ENCODE peak calls at places on chromosomes 11 and 22, in four cellular contexts. One of them, this sample, is unnamed.

GRCh38 chr11:79939111-79939510 is 498.3 kb upstream of the TENM4 start:
- DNase-seq in H1: no peak
- DNase-seq in stimulated activated CD8-positive, alpha-beta memory T cell treated with anti-CD3 and anti-CD28 coated beads, Interleukin-15, amount 100 ng/mL, for 48 hours: no peak
- DNase-seq in neural progenitor cell: no peak
- DNase-seq in this sample: no peak

GRCh38 chr11:103586756-103587155 is 449.7 kb upstream of the DDI1 start:
- DNase-seq in H1: no peak
- DNase-seq in stimulated activated CD8-positive, alpha-beta memory T cell treated with anti-CD3 and anti-CD28 coated beads, Interleukin-15, amount 100 ng/mL, for 48 hours: no peak
- DNase-seq in neural progenitor cell: no peak
- DNase-seq in this sample: no peak

GRCh38 chr11:70483077-70483861 is 84.9 kb downstream of the CTTN start:
- DNase-seq in H1: no peak
- DNase-seq in stimulated activated CD8-positive, alpha-beta memory T cell treated with anti-CD3 and anti-CD28 coated beads, Interleukin-15, amount 100 ng/mL, for 48 hours: no peak
- DNase-seq in neural progenitor cell: no peak
- DNase-seq in this sample: no peak

GRCh38 chr11:62120001-62120400 is 3.8 kb upstream of the INCENP start:
- DNase-seq in H1: no peak
- DNase-seq in stimulated activated CD8-positive, alpha-beta memory T cell treated with anti-CD3 and anti-CD28 coated beads, Interleukin-15, amount 100 ng/mL, for 48 hours: no peak
- DNase-seq in neural progenitor cell: no peak
- DNase-seq in this sample: no peak

GRCh38 chr11:70570693-70571395 is 172.5 kb downstream of the CTTN start:
- DNase-seq in H1: no peak
- DNase-seq in stimulated activated CD8-positive, alpha-beta memory T cell treated with anti-CD3 and anti-CD28 coated beads, Interleukin-15, amount 100 ng/mL, for 48 hours: no peak
- DNase-seq in neural progenitor cell: no peak
- DNase-seq in this sample: no peak

GRCh38 chr22:50701428-50702154 is 29.0 kb downstream of the SHANK3 start:
- DNase-seq in H1: no peak
- DNase-seq in stimulated activated CD8-positive, alpha-beta memory T cell treated with anti-CD3 and anti-CD28 coated beads, Interleukin-15, amount 100 ng/mL, for 48 hours: no peak
- DNase-seq in neural progenitor cell: no peak
- DNase-seq in this sample: no peak

GRCh38 chr22:37208401-37209139 is 3.7 kb downstream of the SSTR3 start:
- DNase-seq in H1: no peak
- DNase-seq in stimulated activated CD8-positive, alpha-beta memory T cell treated with anti-CD3 and anti-CD28 coated beads, Interleukin-15, amount 100 ng/mL, for 48 hours: no peak
- DNase-seq in neural progenitor cell: no peak
- DNase-seq in this sample: no peak

GRCh38 chr11:134558916-134559616 is 147.0 kb upstream of the B3GAT1 start:
- DNase-seq in H1: no peak
- DNase-seq in stimulated activated CD8-positive, alpha-beta memory T cell treated with anti-CD3 and anti-CD28 coated beads, Interleukin-15, amount 100 ng/mL, for 48 hours: no peak
- DNase-seq in neural progenitor cell: no peak
- DNase-seq in this sample: no peak

GRCh38 chr11:36300651-36301050 is 4.6 kb downstream of the PRR5L start:
- DNase-seq in H1: no peak
- DNase-seq in stimulated activated CD8-positive, alpha-beta memory T cell treated with anti-CD3 and anti-CD28 coated beads, Interleukin-15, amount 100 ng/mL, for 48 hours: no peak
- DNase-seq in neural progenitor cell: no peak
- DNase-seq in this sample: no peak

GRCh38 chr11:1825039-1825740 is 9.6 kb upstream of the SYT8 start:
- DNase-seq in H1: peak; percentile 78
- DNase-seq in stimulated activated CD8-positive, alpha-beta memory T cell treated with anti-CD3 and anti-CD28 coated beads, Interleukin-15, amount 100 ng/mL, for 48 hours: no peak
- DNase-seq in neural progenitor cell: peak; percentile 96
- DNase-seq in this sample: no peak

GRCh38 chr22:18000441-18001039 is 23.8 kb downstream of the MICAL3 start:
- DNase-seq in H1: no peak
- DNase-seq in stimulated activated CD8-positive, alpha-beta memory T cell treated with anti-CD3 and anti-CD28 coated beads, Interleukin-15, amount 100 ng/mL, for 48 hours: no peak
- DNase-seq in neural progenitor cell: peak; percentile 63
- DNase-seq in this sample: no peak

GRCh38 chr22:20203142-20204099 is 52.6 kb upstream of the CCDC188 start:
- DNase-seq in H1: peak; percentile 38
- DNase-seq in stimulated activated CD8-positive, alpha-beta memory T cell treated with anti-CD3 and anti-CD28 coated beads, Interleukin-15, amount 100 ng/mL, for 48 hours: no peak
- DNase-seq in neural progenitor cell: peak; percentile 89
- DNase-seq in this sample: no peak

GRCh38 chr11:71937826-71938225 is 9.0 kb downstream of the RNF121 start:
- DNase-seq in H1: no peak
- DNase-seq in stimulated activated CD8-positive, alpha-beta memory T cell treated with anti-CD3 and anti-CD28 coated beads, Interleukin-15, amount 100 ng/mL, for 48 hours: no peak
- DNase-seq in neural progenitor cell: no peak
- DNase-seq in this sample: no peak

GRCh38 chr11:8833568-8834275 is 77.3 kb upstream of the AKIP1 start:
- DNase-seq in H1: no peak
- DNase-seq in stimulated activated CD8-positive, alpha-beta memory T cell treated with anti-CD3 and anti-CD28 coated beads, Interleukin-15, amount 100 ng/mL, for 48 hours: no peak
- DNase-seq in neural progenitor cell: no peak
- DNase-seq in this sample: no peak

GRCh38 chr11:32233928-32234327 is 143.1 kb downstream of the RCN1 start:
- DNase-seq in H1: no peak
- DNase-seq in stimulated activated CD8-positive, alpha-beta memory T cell treated with anti-CD3 and anti-CD28 coated beads, Interleukin-15, amount 100 ng/mL, for 48 hours: no peak
- DNase-seq in neural progenitor cell: no peak
- DNase-seq in this sample: no peak

GRCh38 chr11:110434952-110435779 is 5.4 kb downstream of the FDX1 start:
- DNase-seq in H1: no peak
- DNase-seq in stimulated activated CD8-positive, alpha-beta memory T cell treated with anti-CD3 and anti-CD28 coated beads, Interleukin-15, amount 100 ng/mL, for 48 hours: no peak
- DNase-seq in neural progenitor cell: no peak
- DNase-seq in this sample: no peak

GRCh38 chr11:27385245-27385644 is 22.2 kb upstream of the CCDC34 start:
- DNase-seq in H1: no peak
- DNase-seq in stimulated activated CD8-positive, alpha-beta memory T cell treated with anti-CD3 and anti-CD28 coated beads, Interleukin-15, amount 100 ng/mL, for 48 hours: no peak
- DNase-seq in neural progenitor cell: no peak
- DNase-seq in this sample: no peak

GRCh38 chr11:111604392-111605009 is 2.3 kb downstream of the SIK2 start:
- DNase-seq in H1: no peak
- DNase-seq in stimulated activated CD8-positive, alpha-beta memory T cell treated with anti-CD3 and anti-CD28 coated beads, Interleukin-15, amount 100 ng/mL, for 48 hours: no peak
- DNase-seq in neural progenitor cell: peak; percentile 79
- DNase-seq in this sample: peak; percentile 31

GRCh38 chr11:85951049-85951405 is 95.8 kb downstream of the CCDC83 start:
- DNase-seq in H1: no peak
- DNase-seq in stimulated activated CD8-positive, alpha-beta memory T cell treated with anti-CD3 and anti-CD28 coated beads, Interleukin-15, amount 100 ng/mL, for 48 hours: no peak
- DNase-seq in neural progenitor cell: no peak
- DNase-seq in this sample: no peak

GRCh38 chr11:65565624-65566453 is 4.4 kb upstream of the ZNRD2 start:
- DNase-seq in H1: no peak
- DNase-seq in stimulated activated CD8-positive, alpha-beta memory T cell treated with anti-CD3 and anti-CD28 coated beads, Interleukin-15, amount 100 ng/mL, for 48 hours: no peak
- DNase-seq in neural progenitor cell: no peak
- DNase-seq in this sample: no peak

GRCh38 chr11:36488096-36488495 is 22.0 kb downstream of the TRAF6 start:
- DNase-seq in H1: no peak
- DNase-seq in stimulated activated CD8-positive, alpha-beta memory T cell treated with anti-CD3 and anti-CD28 coated beads, Interleukin-15, amount 100 ng/mL, for 48 hours: no peak
- DNase-seq in neural progenitor cell: no peak
- DNase-seq in this sample: no peak

GRCh38 chr11:56716379-56716854 is 17.5 kb downstream of the OR9G1 start:
- DNase-seq in H1: no peak
- DNase-seq in stimulated activated CD8-positive, alpha-beta memory T cell treated with anti-CD3 and anti-CD28 coated beads, Interleukin-15, amount 100 ng/mL, for 48 hours: no peak
- DNase-seq in neural progenitor cell: no peak
- DNase-seq in this sample: no peak

GRCh38 chr11:74533421-74533820 is 39.9 kb upstream of the LIPT2 start:
- DNase-seq in H1: no peak
- DNase-seq in stimulated activated CD8-positive, alpha-beta memory T cell treated with anti-CD3 and anti-CD28 coated beads, Interleukin-15, amount 100 ng/mL, for 48 hours: no peak
- DNase-seq in neural progenitor cell: no peak
- DNase-seq in this sample: no peak

GRCh38 chr22:45612451-45612901 is 59.2 kb upstream of the ATXN10 start:
- DNase-seq in H1: no peak
- DNase-seq in stimulated activated CD8-positive, alpha-beta memory T cell treated with anti-CD3 and anti-CD28 coated beads, Interleukin-15, amount 100 ng/mL, for 48 hours: peak; percentile 19
- DNase-seq in neural progenitor cell: no peak
- DNase-seq in this sample: no peak

GRCh38 chr22:40518840-40519239 is 117.7 kb downstream of the MRTFA start:
- DNase-seq in H1: no peak
- DNase-seq in stimulated activated CD8-positive, alpha-beta memory T cell treated with anti-CD3 and anti-CD28 coated beads, Interleukin-15, amount 100 ng/mL, for 48 hours: no peak
- DNase-seq in neural progenitor cell: no peak
- DNase-seq in this sample: no peak

GRCh38 chr11:124757320-124757719 is 4.8 kb downstream of the ESAM start:
- DNase-seq in H1: no peak
- DNase-seq in stimulated activated CD8-positive, alpha-beta memory T cell treated with anti-CD3 and anti-CD28 coated beads, Interleukin-15, amount 100 ng/mL, for 48 hours: no peak
- DNase-seq in neural progenitor cell: no peak
- DNase-seq in this sample: no peak

GRCh38 chr22:38347181-38347943 is 30.1 kb upstream of the CSNK1E start:
- DNase-seq in H1: no peak
- DNase-seq in stimulated activated CD8-positive, alpha-beta memory T cell treated with anti-CD3 and anti-CD28 coated beads, Interleukin-15, amount 100 ng/mL, for 48 hours: no peak
- DNase-seq in neural progenitor cell: no peak
- DNase-seq in this sample: no peak